ENCODE peak calls at places on chromosomes 1 and 21, in seven cellular contexts. F is foreskin fibroblast, D is lung, O is mammary epithelial cell, Z is H1, X is heart right ventricle, J is nephron progenitor cell. W is an unnamed sample.

GRCh38 chr21:7953058-7953457 is 2568.3 kb upstream of the TPTE start:
- DNase-seq in F (no peak), D (no peak), O (no peak), Z (no peak), X (no peak), J (no peak), W (no peak)

GRCh38 chr1:67789551-67789950 is 43.7 kb downstream of the GNG12 start:
- DNase-seq in F (no peak), D (no peak), O (no peak), Z (no peak), X (no peak), J (no peak), W (no peak)

GRCh38 chr1:6222644-6223043 is 13.1 kb downstream of the ICMT start:
- DNase-seq in F (peak; percentile 57), D (no peak), O (no peak), Z (no peak), X (peak; percentile 62), J (no peak), W (no peak)

GRCh38 chr1:220189750-220190347 is 82.4 kb downstream of the RAB3GAP2 start:
- DNase-seq in F (peak; percentile 41), D (no peak), O (peak; percentile 4), Z (no peak), X (no peak), J (no peak), W (peak; percentile 16)

GRCh38 chr1:15668089-15668754 is 15.9 kb upstream of the PLEKHM2 start:
- DNase-seq in F (no peak), D (no peak), O (no peak), Z (no peak), X (no peak), J (no peak), W (no peak)

GRCh38 chr1:171495444-171495843 is 10.1 kb downstream of the PRRC2C start:
- DNase-seq in F (no peak), D (no peak), O (no peak), Z (no peak), X (no peak), J (no peak), W (no peak)

GRCh38 chr1:203274603-203275381 is 30.5 kb upstream of the BTG2 start:
- DNase-seq in F (peak; percentile 64), D (no peak), O (peak; percentile 88), Z (no peak), X (no peak), J (no peak), W (no peak)

GRCh38 chr1:203159844-203160243 is 15.8 kb downstream of the MYBPH start:
- DNase-seq in F (no peak), D (no peak), O (no peak), Z (no peak), X (no peak), J (no peak), W (no peak)

GRCh38 chr1:3530086-3530930 is 75.8 kb downstream of the ARHGEF16 start:
- DNase-seq in F (no peak), D (no peak), O (peak; percentile 14), Z (peak; percentile 62), X (no peak), J (peak; percentile 35), W (no peak)

GRCh38 chr1:14613915-14614314 is 15.4 kb downstream of the KAZN start:
- DNase-seq in F (no peak), D (no peak), O (no peak), Z (no peak), X (no peak), J (no peak), W (no peak)

GRCh38 chr1:8358241-8358896 is 40.5 kb downstream of the SLC45A1 start:
- DNase-seq in F (no peak), D (no peak), O (no peak), Z (no peak), X (no peak), J (no peak), W (no peak)

GRCh38 chr1:14090062-14090461 is 390.1 kb downstream of the PRDM2 start:
- DNase-seq in F (no peak), D (no peak), O (no peak), Z (no peak), X (no peak), J (no peak), W (no peak)

GRCh38 chr1:8363186-8363585 is 45.3 kb downstream of the SLC45A1 start:
- DNase-seq in F (no peak), D (no peak), O (no peak), Z (no peak), X (no peak), J (no peak), W (no peak)

GRCh38 chr1:109370712-109371270 is 26.9 kb downstream of the SORT1 start:
- DNase-seq in F (peak; percentile 92), D (no peak), O (peak; percentile 71), Z (no peak), X (no peak), J (no peak), W (no peak)

GRCh38 chr1:151837197-151837596 is 2.4 kb downstream of the C2CD4D start:
- DNase-seq in F (no peak), D (no peak), O (no peak), Z (no peak), X (no peak), J (no peak), W (no peak)

GRCh38 chr1:194658090-194658439 is 1471.7 kb upstream of the B3GALT2 start:
- DNase-seq in F (peak; percentile 57), D (no peak), O (peak; percentile 79), Z (no peak), X (no peak), J (no peak), W (no peak)

GRCh38 chr1:237570530-237570929 is 320.2 kb downstream of the ZP4 start:
- DNase-seq in F (no peak), D (no peak), O (no peak), Z (no peak), X (no peak), J (no peak), W (no peak)

GRCh38 chr1:234533975-234534876 is 55.2 kb upstream of the TARBP1 start:
- DNase-seq in F (peak; percentile 99), D (peak; percentile 91), O (peak; percentile 69), Z (no peak), X (peak; percentile 89), J (no peak), W (no peak)

GRCh38 chr1:93774707-93775106 is 93.1 kb upstream of the BCAR3 start:
- DNase-seq in F (no peak), D (no peak), O (peak; percentile 43), Z (no peak), X (no peak), J (no peak), W (no peak)

GRCh38 chr1:2330035-2330434 is 61.3 kb downstream of the MORN1 start:
- DNase-seq in F (peak; percentile 16), D (no peak), O (no peak), Z (no peak), X (no peak), J (no peak), W (no peak)

GRCh38 chr1:58283380-58284338 is 262.9 kb downstream of the OMA1 start:
- DNase-seq in F (peak; percentile 2), D (no peak), O (peak; percentile 24), Z (no peak), X (no peak), J (no peak), W (no peak)

GRCh38 chr21:45312296-45312695 is 24.6 kb upstream of the POFUT2 start:
- DNase-seq in F (no peak), D (no peak), O (no peak), Z (no peak), X (no peak), J (no peak), W (no peak)

GRCh38 chr1:159091547-159092397 is 15.2 kb upstream of the AIM2 start:
- DNase-seq in F (peak; percentile 84), D (no peak), O (peak; percentile 79), Z (no peak), X (no peak), J (no peak), W (no peak)

GRCh38 chr21:32782698-32783097 is 11.1 kb upstream of the PAXBP1 start:
- DNase-seq in F (peak; percentile 15), D (no peak), O (no peak), Z (no peak), X (no peak), J (no peak), W (no peak)
- TF ChIP-seq CTCF in F (no peak), D (no peak), O (no peak), Z (no peak), X (no peak), J (no peak), W (no peak)

GRCh38 chr1:25754421-25755195 is 45.4 kb upstream of the SELENON start:
- DNase-seq in F (no peak), D (no peak), O (no peak), Z (no peak), X (no peak), J (no peak), W (no peak)

GRCh38 chr1:25757151-25757845 is 42.7 kb upstream of the SELENON start:
- DNase-seq in F (no peak), D (no peak), O (no peak), Z (no peak), X (no peak), J (no peak), W (no peak)

GRCh38 chr1:25757846-25758185 is 42.2 kb upstream of the SELENON start:
- DNase-seq in F (no peak), D (no peak), O (no peak), Z (no peak), X (no peak), J (no peak), W (no peak)

GRCh38 chr1:25755475-25756125 is 44.4 kb upstream of the SELENON start:
- DNase-seq in F (no peak), D (no peak), O (no peak), Z (no peak), X (no peak), J (no peak), W (no peak)

GRCh38 chr1:25756210-25756609 is 43.8 kb upstream of the SELENON start:
- DNase-seq in F (no peak), D (no peak), O (no peak), Z (no peak), X (no peak), J (no peak), W (no peak)
- TF ChIP-seq CTCF in F (no peak), D (no peak), O (no peak), Z (no peak), X (no peak), J (no peak), W (no peak)

DNA sequence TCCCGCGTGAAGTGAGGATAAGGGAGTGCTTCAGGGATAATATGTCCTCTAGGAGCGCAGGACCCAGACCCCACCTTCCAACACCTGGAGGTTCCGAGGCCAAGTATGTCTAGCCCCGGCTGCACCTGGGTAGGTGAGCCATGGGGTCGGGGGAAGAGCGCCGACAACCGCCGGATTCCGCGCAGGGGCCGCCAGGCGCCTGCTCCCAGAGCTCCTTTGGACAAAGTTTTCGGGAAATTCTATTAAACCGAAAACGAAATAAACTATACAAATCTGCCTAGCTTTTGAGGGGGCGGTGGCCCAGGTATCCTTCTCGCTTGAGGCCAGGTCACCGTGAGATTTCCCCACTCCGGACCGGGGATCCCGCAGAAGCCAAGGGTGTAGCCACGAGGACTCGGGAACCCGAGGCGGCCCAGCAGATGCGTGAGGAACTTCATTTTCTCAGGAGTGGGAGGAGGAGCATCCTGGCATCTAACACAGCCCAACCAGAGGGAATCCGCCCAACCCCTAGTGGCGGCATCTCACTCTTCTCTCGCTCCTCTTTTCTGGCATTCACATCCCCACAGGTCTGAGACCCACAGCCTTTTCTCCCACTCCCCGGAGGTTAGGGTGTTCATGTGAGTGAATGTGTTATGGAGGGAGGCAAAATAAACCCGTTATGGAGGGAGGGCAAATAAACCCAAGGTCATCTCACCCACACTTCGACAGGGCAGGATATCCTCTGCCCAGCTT is 2.3 kb upstream of the DMRTA2 start:
- DNase-seq in F (peak; percentile 32), D (no peak), O (no peak), Z (peak; percentile 60), X (no peak), J (no peak), W (peak; percentile 40)
- TF ChIP-seq CTCF in F (no peak), D (no peak), O (peak; percentile 6), Z (peak; percentile 41), X (no peak), J (no peak), W (no peak)

GRCh38 chr1:201399352-201400126 is 415 bp upstream of the LAD1 start:
- DNase-seq in F (peak; percentile 18), D (peak; percentile 52), O (peak; percentile 85), Z (peak; percentile 85), X (no peak), J (peak; percentile 49), W (no peak)
- TF ChIP-seq CTCF in F (no peak), D (no peak), O (no peak), Z (no peak), X (no peak), J (no peak), W (no peak)

W was measured in GM20000.